ENCODE peak calls at places on chromosome 7, in seven cellular contexts. Y is tibial nerve, B is transverse colon, C is K562, P is IMR-90, S is GM12891, F is sigmoid colon. U is an unnamed sample.

GRCh38 chr7:10646249-10646648 is 327.4 kb upstream of the PHF14 start:
- DNase-seq in Y (no peak), B (no peak), C (no peak), P (no peak), S (no peak), F (no peak), U (no peak)

GRCh38 chr7:94223375-94224084 is 171.2 kb upstream of the COL1A2 start:
- DNase-seq in Y (no peak), B (no peak), C (no peak), P (peak), S (no peak), F (no peak), U (peak)

GRCh38 chr7:3835102-3835501 is 534.0 kb downstream of the SDK1 start:
- DNase-seq in Y (no peak), B (peak), C (no peak), P (no peak), S (no peak), F (no peak), U (peak)

GRCh38 chr7:157299613-157300405 is 37.0 kb upstream of the DNAJB6 start:
- DNase-seq in Y (no peak), B (no peak), C (peak), P (no peak), S (no peak), F (no peak), U (peak)

GRCh38 chr7:122143376-122143750 is 686 bp downstream of the AASS start:
- DNase-seq in Y (no peak), B (peak), C (no peak), P (peak), S (no peak), F (peak), U (no peak)

GRCh38 chr7:50664461-50664922 is 99.3 kb upstream of the DDC start:
- DNase-seq in Y (no peak), B (no peak), C (no peak), P (peak), S (no peak), F (peak), U (peak)

GRCh38 chr7:95716357-95717122 is 55.8 kb upstream of the DYNC1I1 start:
- DNase-seq in Y (no peak), B (no peak), C (no peak), P (no peak), S (no peak), F (no peak), U (no peak)

GRCh38 chr7:124764847-124765400 is 668 bp downstream of the GPR37 start:
- DNase-seq in Y (no peak), B (peak), C (no peak), P (peak), S (peak), F (no peak), U (peak)

GRCh38 chr7:130242198-130243014 is 24.3 kb upstream of the CPA2 start:
- DNase-seq in Y (peak), B (peak), C (peak), P (peak), S (peak), F (no peak), U (peak)

GRCh38 chr7:76225379-76225778 is 23.7 kb downstream of the SRRM3 start:
- DNase-seq in Y (no peak), B (no peak), C (peak), P (peak), S (peak), F (no peak), U (no peak)

GRCh38 chr7:152894295-152895170 is 135.0 kb downstream of the ACTR3B start:
- DNase-seq in Y (no peak), B (no peak), C (peak), P (no peak), S (peak), F (no peak), U (no peak)

DNA sequence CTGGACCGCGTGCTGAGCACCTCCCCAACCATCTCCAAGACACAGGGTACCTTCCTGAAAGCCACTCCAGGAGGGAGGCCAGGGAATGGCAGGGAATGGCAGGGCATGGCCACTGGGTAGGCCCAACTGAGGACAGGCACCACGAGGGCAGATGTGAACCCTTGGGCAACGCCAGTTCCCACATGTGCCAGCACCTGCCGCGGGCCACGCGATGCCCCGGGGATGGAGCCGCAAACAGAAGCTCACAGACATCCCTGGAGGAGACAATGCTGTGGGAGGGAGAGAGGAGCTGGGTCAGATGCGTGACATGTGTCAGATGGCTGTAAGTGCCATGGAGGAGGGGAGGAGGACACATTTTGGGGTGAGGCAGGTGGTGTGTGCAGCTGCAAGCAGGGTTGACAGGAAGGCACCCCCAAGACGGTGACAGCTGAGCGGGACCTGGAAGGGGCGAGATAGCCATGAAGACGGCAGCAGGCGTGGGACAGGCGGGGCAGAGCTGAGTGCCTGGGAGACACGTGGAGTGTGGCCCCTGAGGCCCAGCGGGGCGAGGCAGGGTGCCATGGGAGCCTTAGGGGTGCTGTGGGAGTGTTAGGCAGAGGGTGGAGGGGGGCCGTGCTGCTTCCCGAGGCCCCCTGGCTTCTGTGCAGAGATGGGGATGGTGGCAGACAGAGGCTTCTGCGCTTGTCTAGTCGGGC is 27.7 kb downstream of the IQCE start:
- DNase-seq in Y (no peak), B (no peak), C (no peak), P (no peak), S (no peak), F (no peak), U (no peak)
- TF ChIP-seq POLR2A in Y (no peak), B (no peak), C (no peak), P (no peak), S (no peak), F (no peak), U (no peak)

GRCh38 chr7:139359366-139360209 is at the start of gene LUC7L2:
- DNase-seq in Y (peak), B (peak), C (peak), P (peak), S (peak), F (peak), U (peak)
- TF ChIP-seq POLR2A in Y (peak), B (peak), C (peak), P (peak), S (peak), F (peak), U (peak)

DNA sequence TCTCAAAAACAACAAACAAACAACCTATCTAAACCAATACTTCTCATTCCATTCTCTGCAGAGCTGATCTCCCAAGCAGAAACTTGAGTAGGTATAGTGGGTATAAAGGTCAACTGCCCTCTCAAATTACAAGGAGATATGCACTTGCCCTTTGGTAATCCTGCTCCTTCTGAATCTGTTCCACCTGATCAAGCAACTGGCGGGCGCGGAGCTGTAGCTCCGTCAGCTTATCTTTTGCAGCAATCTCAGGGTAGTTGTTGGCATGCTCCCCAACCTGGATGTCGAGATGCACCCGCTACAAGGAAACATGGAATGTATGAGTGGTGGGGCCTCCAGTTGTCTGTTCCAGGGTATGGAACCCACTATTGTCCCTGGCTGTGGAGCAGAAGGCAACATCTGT is 1.1 kb downstream of the TMED4 start:
- DNase-seq in Y (no peak), B (peak), C (no peak), P (no peak), S (no peak), F (no peak), U (no peak)
- TF ChIP-seq POLR2A in Y (no peak), B (no peak), C (no peak), P (no peak), S (no peak), F (no peak), U (no peak)

GRCh38 chr7:16167531-16167930 is 253.8 kb downstream of the CRPPA start:
- DNase-seq in Y (no peak), B (no peak), C (no peak), P (no peak), S (no peak), F (no peak), U (no peak)
- TF ChIP-seq POLR2A in Y (no peak), B (no peak), C (no peak), P (no peak), S (no peak), F (no peak), U (no peak)

DNA sequence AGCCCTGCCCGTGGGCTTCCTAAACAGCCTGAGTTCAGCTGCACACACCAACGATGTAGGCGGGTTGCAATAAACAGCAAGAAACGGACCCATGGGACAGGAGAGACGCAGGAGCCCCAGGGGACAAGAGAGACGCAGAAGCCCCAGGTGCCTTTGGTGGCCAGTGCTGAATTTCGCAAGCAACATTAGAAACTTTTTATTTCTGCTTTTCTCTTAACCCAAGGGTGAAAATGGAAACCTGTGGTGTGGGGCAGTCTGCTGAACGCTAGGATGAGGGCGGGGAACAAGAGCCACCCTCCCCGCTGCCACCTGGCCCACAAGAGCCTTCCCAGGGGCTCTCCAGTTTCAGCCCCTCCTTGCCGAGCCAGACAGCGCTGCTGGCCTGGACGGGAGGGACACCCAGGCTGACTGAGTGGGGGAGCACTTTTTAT is 20.0 kb upstream of the GPR146 start:
- DNase-seq in Y (no peak), B (peak), C (no peak), P (no peak), S (peak), F (no peak), U (no peak)
- TF ChIP-seq POLR2A in Y (no peak), B (no peak), C (no peak), P (no peak), S (no peak), F (no peak), U (no peak)

GRCh38 chr7:1018334-1018695 is 26.0 kb upstream of the GPR146 start:
- DNase-seq in Y (no peak), B (no peak), C (no peak), P (no peak), S (no peak), F (no peak), U (no peak)
- TF ChIP-seq POLR2A in Y (no peak), B (no peak), C (no peak), P (no peak), S (peak), F (no peak), U (no peak)

DNA sequence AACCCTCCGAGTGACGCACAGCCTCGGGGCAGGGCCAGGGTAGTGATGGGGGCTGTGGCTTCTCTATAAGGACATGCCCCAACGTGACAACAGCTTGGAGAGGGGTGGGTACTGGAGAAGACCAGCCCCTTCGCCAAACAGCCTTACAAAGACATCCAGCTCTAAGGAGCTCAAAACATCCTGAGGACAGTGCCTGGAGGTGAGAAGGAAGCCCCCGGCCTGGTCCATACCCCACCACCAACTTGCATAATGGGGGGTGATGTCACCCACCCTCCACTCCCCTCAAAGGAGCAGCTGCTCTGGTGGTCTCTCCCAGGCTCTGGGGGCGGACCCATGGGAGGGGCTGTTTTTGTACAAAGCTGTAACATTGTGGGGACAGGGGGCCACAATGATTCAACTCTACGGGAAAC is 15.1 kb downstream of the PRSS2 start:
- DNase-seq in Y (no peak), B (peak), C (peak), P (no peak), S (no peak), F (peak), U (no peak)
- TF ChIP-seq POLR2A in Y (no peak), B (peak), C (no peak), P (no peak), S (no peak), F (no peak), U (no peak)

GRCh38 chr7:27116019-27116411 is 13.5 kb upstream of the HOXA2 start:
- DNase-seq in Y (no peak), B (no peak), C (no peak), P (peak), S (no peak), F (no peak), U (no peak)

GRCh38 chr7:27116521-27116946 is 14.0 kb downstream of the HOXA4 start:
- DNase-seq in Y (no peak), B (no peak), C (no peak), P (peak), S (no peak), F (no peak), U (no peak)

GRCh38 chr7:27116962-27117686 is 13.4 kb downstream of the HOXA4 start:
- DNase-seq in Y (no peak), B (no peak), C (no peak), P (peak), S (no peak), F (peak), U (no peak)

GRCh38 chr7:27113991-27114866 is 11.7 kb upstream of the HOXA2 start:
- DNase-seq in Y (no peak), B (peak), C (no peak), P (peak), S (no peak), F (peak), U (no peak)

DNA sequence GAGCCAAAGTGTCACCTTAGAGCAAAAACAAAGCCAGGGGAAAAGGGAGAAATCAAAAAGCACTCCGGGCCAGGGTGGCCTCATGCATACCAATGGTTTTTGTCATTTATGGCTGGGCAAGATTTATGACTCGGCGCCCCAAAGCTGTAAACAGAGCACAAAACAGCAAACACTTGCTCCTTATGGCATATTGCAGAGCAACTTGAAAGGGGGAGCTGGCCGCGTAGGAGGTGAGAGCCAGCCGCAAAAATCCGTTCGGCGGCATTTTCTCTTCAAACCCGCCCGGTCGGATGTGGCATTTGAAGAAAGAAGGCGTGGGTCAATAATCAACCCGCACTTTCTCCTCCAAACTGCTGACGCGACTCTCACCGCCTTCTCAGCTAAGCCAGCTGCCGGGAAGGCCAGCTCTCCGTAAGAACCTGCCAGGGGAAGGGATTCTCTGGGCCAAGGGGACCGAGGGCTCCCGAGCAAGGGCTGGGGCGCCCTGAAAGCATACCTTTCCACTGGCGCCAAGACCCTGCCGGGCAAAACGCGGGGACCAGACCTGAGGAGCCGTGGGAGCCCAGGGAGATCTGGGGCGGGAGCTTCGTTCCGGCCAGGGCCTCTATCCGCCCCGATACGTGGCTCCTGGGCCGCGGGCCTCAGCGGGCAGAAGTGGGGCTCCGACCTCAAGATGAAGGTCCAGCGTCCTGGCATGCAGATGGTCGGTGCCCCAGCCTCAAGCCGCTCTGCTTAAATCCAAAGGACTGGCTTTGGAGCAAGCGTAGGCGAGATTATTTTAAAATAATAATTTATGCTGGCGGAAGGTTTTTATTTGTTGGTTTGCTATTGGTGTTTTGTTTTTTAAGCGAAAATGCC is 12.9 kb upstream of the HOXA2 start:
- DNase-seq in Y (no peak), B (peak), C (no peak), P (peak), S (no peak), F (peak), U (no peak)
- TF ChIP-seq POLR2A in Y (no peak), B (peak), C (no peak), P (peak), S (no peak), F (no peak), U (no peak)